ENCODE peak calls at places on chromosomes 13 and 19, in ten cellular contexts. P is testis; H is uterus; G is endodermal cell; Z is A549; Q is CD4-positive, alpha-beta T cell; K is progenitor cell of endocrine pancreas; D is glutamatergic neuron; A is AG04449; S is left ventricle myocardium inferior. R is an unnamed sample.

GRCh38 chr19:48714759-48715261 is 4.7 kb downstream of the MAMSTR start:
- DNase-seq in P (no peak), H (no peak), G (no peak), Z (no peak), Q (no peak), K (no peak), D (no peak), A (no peak), S (no peak), R (no peak)

GRCh38 chr19:19033426-19034203 is at the start of the genes ARMC6 and SUGP2:
- DNase-seq in P (peak; percentile 89), H (peak; percentile 89), G (peak; percentile 96), Z (peak; percentile 86), Q (peak; percentile 77), K (peak; percentile 81), D (peak; percentile 88), A (peak; percentile 9), S (peak; percentile 84), R (peak; percentile 56)

GRCh38 chr13:113427562-113428468 is 25.5 kb downstream of the ADPRHL1 start:
- DNase-seq in P (no peak), H (no peak), G (peak; percentile 43), Z (no peak), Q (no peak), K (no peak), D (no peak), A (no peak), S (no peak), R (no peak)

GRCh38 chr19:18361646-18362045 is 21.2 kb downstream of the PGPEP1 start:
- DNase-seq in P (no peak), H (no peak), G (no peak), Z (no peak), Q (no peak), K (no peak), D (no peak), A (no peak), S (no peak), R (no peak)

GRCh38 chr13:28820099-28821051 is at the start of gene MTUS2:
- DNase-seq in P (peak; percentile 36), H (no peak), G (peak; percentile 83), Z (no peak), Q (no peak), K (peak; percentile 24), D (no peak), A (no peak), S (no peak), R (no peak)

GRCh38 chr13:26017196-26017921 is 34.5 kb downstream of the SHISA2 start:
- DNase-seq in P (peak; percentile 75), H (no peak), G (no peak), Z (no peak), Q (no peak), K (no peak), D (no peak), A (no peak), S (no peak), R (no peak)

GRCh38 chr19:50535672-50536071 is 22.0 kb upstream of the ASPDH start:
- DNase-seq in P (no peak), H (no peak), G (peak; percentile 33), Z (no peak), Q (no peak), K (no peak), D (no peak), A (no peak), S (no peak), R (no peak)

GRCh38 chr13:99352351-99353271 is 45.4 kb upstream of the GPR183 start:
- DNase-seq in P (no peak), H (no peak), G (peak; percentile 38), Z (no peak), Q (peak; percentile 22), K (no peak), D (no peak), A (no peak), S (no peak), R (no peak)

GRCh38 chr13:40780822-40781401 is 8.5 kb upstream of the SLC25A15 start:
- DNase-seq in P (no peak), H (no peak), G (peak; percentile 58), Z (no peak), Q (no peak), K (no peak), D (no peak), A (no peak), S (no peak), R (no peak)

GRCh38 chr19:4732680-4733114 is 9.1 kb upstream of the DPP9 start:
- DNase-seq in P (peak; percentile 55), H (peak; percentile 52), G (peak; percentile 85), Z (peak; percentile 57), Q (peak; percentile 11), K (peak; percentile 30), D (peak; percentile 61), A (no peak), S (peak; percentile 29), R (no peak)

GRCh38 chr13:90105881-90106496 is 1241.5 kb upstream of the MIR17HG start:
- DNase-seq in P (no peak), H (no peak), G (no peak), Z (no peak), Q (no peak), K (no peak), D (no peak), A (no peak), S (no peak), R (peak; percentile 21)

GRCh38 chr13:105410602-105411001 is 1124.9 kb downstream of the EFNB2 start:
- DNase-seq in P (peak; percentile 86), H (peak; percentile 23), G (peak; percentile 92), Z (peak; percentile 4), Q (no peak), K (peak; percentile 11), D (peak; percentile 87), A (no peak), S (peak; percentile 47), R (peak; percentile 5)

GRCh38 chr13:99351772-99352171 is 44.6 kb upstream of the GPR183 start:
- DNase-seq in P (no peak), H (no peak), G (peak; percentile 44), Z (no peak), Q (peak; percentile 40), K (no peak), D (no peak), A (no peak), S (no peak), R (no peak)

GRCh38 chr19:48735031-48735615 is 5.3 kb downstream of the RASIP1 start:
- DNase-seq in P (no peak), H (no peak), G (peak; percentile 92), Z (peak; percentile 95), Q (no peak), K (no peak), D (peak; percentile 88), A (no peak), S (no peak), R (no peak)

GRCh38 chr19:10872551-10873107 is 1.3 kb downstream of the CARM1 start:
- DNase-seq in P (peak; percentile 77), H (no peak), G (peak; percentile 46), Z (no peak), Q (no peak), K (no peak), D (no peak), A (no peak), S (no peak), R (no peak)

GRCh38 chr13:103695320-103695719 is 629.1 kb upstream of the SLC10A2 start:
- DNase-seq in P (no peak), H (no peak), G (no peak), Z (no peak), Q (no peak), K (no peak), D (no peak), A (no peak), S (peak; percentile 14), R (no peak)

GRCh38 chr13:43698743-43699142 is 88.0 kb downstream of the ENOX1 start:
- DNase-seq in P (no peak), H (no peak), G (no peak), Z (no peak), Q (no peak), K (no peak), D (no peak), A (peak; percentile 5), S (no peak), R (no peak)

GRCh38 chr13:33069365-33069764 is 53.1 kb downstream of the KL start:
- DNase-seq in P (no peak), H (no peak), G (no peak), Z (no peak), Q (no peak), K (no peak), D (no peak), A (no peak), S (no peak), R (no peak)
- TF ChIP-seq CTCF in P (no peak), H (no peak), G (peak; percentile 73), Z (peak; percentile 13), Q (no peak), K (no peak), D (no peak), A (no peak), S (peak; percentile 44), R (peak; percentile 21)

GRCh38 chr13:23715762-23716235 is 145.6 kb downstream of the TNFRSF19 start:
- DNase-seq in P (no peak), H (no peak), G (peak; percentile 86), Z (no peak), Q (no peak), K (no peak), D (peak; percentile 40), A (no peak), S (no peak), R (no peak)
- TF ChIP-seq CTCF in P (no peak), H (peak; percentile 6), G (peak; percentile 74), Z (peak; percentile 37), Q (no peak), K (peak; percentile 32), D (no peak), A (peak; percentile 20), S (peak; percentile 45), R (peak; percentile 25)

DNA sequence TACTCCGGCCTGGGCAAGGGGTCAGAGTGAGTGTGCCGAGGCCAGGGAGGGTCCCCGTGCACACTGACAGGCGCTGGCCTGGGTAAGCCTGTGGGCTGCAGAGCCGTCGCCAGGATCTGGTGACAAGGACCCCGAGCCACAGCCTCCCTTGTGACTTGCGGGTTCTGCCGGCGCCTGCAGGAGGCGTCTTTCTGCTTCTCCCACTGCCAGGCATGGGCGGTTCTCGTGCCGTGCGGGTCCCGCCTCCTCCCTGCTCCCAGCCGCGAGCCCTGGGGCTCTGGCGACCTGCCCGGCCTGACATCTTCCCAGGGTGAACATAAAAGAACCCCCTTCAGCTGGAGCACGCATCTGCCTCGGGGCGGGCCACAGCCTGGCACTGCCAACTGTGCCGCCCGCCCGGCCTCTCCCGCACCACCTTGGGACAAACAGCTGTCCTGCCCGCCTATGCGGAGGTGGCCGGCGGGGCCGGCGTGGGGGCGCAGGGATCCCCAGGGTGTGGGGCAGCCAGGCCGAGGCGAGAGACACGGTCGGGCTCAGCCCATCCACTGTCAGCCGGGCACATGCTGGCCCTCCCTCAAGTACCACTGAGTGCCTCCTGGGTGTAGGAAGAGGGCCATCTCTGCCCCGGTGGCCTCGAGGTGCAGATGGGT is 1.5 kb upstream of the HCN2 start:
- DNase-seq in P (peak; percentile 88), H (no peak), G (peak; percentile 96), Z (no peak), Q (peak; percentile 53), K (peak; percentile 41), D (peak; percentile 92), A (no peak), S (peak; percentile 79), R (peak; percentile 51)
- TF ChIP-seq CTCF in P (peak; percentile 37), H (no peak), G (peak; percentile 78), Z (peak; percentile 52), Q (no peak), K (peak; percentile 55), D (peak; percentile 52), A (peak; percentile 81), S (peak; percentile 66), R (peak; percentile 89)

DNA sequence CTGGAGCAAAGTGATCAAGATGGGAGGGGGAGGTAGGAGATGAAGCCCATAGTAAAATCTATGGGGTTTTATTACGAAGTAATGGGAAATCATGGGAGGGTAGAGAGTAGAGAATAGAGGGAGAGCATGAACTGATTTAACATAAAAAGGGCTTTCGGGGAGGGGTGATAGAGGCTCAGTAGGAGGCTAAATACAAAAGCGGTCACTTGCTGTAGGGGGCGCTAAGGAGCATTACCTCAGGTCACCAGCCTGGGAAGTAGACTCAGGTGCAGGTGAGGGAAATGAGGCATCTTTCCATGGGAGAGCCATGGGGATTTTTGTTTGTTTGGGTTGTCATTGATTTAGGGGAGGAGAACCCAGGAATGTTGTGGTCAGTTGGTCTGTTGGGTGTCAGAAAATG is 14.1 kb downstream of the KRTDAP start:
- DNase-seq in P (no peak), H (no peak), G (peak; percentile 83), Z (no peak), Q (no peak), K (no peak), D (no peak), A (no peak), S (no peak), R (no peak)
- TF ChIP-seq CTCF in P (no peak), H (no peak), G (peak; percentile 79), Z (peak; percentile 35), Q (no peak), K (peak; percentile 25), D (peak; percentile 23), A (no peak), S (no peak), R (no peak)